ENCODE peak calls at places on chromosome 10, in seven cellular contexts. One of them, this sample, is unnamed. For H3K36me3, the result is how much of the 10 kb centered on the place peaks cover.

GRCh38 chr10:133292919-133293809 is 15.5 kb downstream of the TUBGCP2 start:
- DNase-seq in HCT116: no peak
- DNase-seq in ovary: no peak
- DNase-seq in naive thymus-derived CD4-positive, alpha-beta T cell: no peak
- DNase-seq in stomach: no peak
- DNase-seq in small intestine: no peak
- DNase-seq in CD8-positive, alpha-beta T cell: no peak
- DNase-seq in this sample: no peak

GRCh38 chr10:121158988-121159579 is 307.9 kb downstream of the WDR11 start:
- DNase-seq in ovary: no peak
- DNase-seq in stomach: peak
- DNase-seq in HCT116: peak
- DNase-seq in CD8-positive, alpha-beta T cell: no peak
- DNase-seq in small intestine: peak
- DNase-seq in naive thymus-derived CD4-positive, alpha-beta T cell: no peak
- DNase-seq in this sample: no peak

GRCh38 chr10:4512557-4513286 is 313.3 kb upstream of the AKR1E2 start:
- DNase-seq in naive thymus-derived CD4-positive, alpha-beta T cell: no peak
- DNase-seq in HCT116: peak
- DNase-seq in CD8-positive, alpha-beta T cell: no peak
- DNase-seq in ovary: no peak
- DNase-seq in small intestine: peak
- DNase-seq in stomach: peak
- DNase-seq in this sample: peak

GRCh38 chr10:114856544-114857287 is 35.1 kb downstream of the FHIP2A start:
- DNase-seq in stomach: no peak
- DNase-seq in small intestine: no peak
- DNase-seq in CD8-positive, alpha-beta T cell: no peak
- DNase-seq in ovary: no peak
- DNase-seq in HCT116: no peak
- DNase-seq in naive thymus-derived CD4-positive, alpha-beta T cell: no peak
- DNase-seq in this sample: no peak

GRCh38 chr10:69955211-69955805 is 97.3 kb upstream of the MACROH2A2 start:
- DNase-seq in stomach: no peak
- DNase-seq in CD8-positive, alpha-beta T cell: no peak
- DNase-seq in small intestine: no peak
- DNase-seq in HCT116: no peak
- DNase-seq in naive thymus-derived CD4-positive, alpha-beta T cell: no peak
- DNase-seq in ovary: no peak
- DNase-seq in this sample: no peak

GRCh38 chr10:86303626-86304025 is 63.0 kb downstream of the GRID1 start:
- DNase-seq in small intestine: no peak
- DNase-seq in CD8-positive, alpha-beta T cell: no peak
- DNase-seq in stomach: peak
- DNase-seq in naive thymus-derived CD4-positive, alpha-beta T cell: no peak
- DNase-seq in ovary: no peak
- DNase-seq in HCT116: no peak
- DNase-seq in this sample: no peak

GRCh38 chr10:110993024-110993693 is 73.8 kb downstream of the SHOC2 start:
- DNase-seq in small intestine: no peak
- DNase-seq in ovary: no peak
- DNase-seq in HCT116: no peak
- DNase-seq in naive thymus-derived CD4-positive, alpha-beta T cell: peak
- DNase-seq in CD8-positive, alpha-beta T cell: no peak
- DNase-seq in stomach: no peak
- DNase-seq in this sample: no peak

GRCh38 chr10:112663181-112663879 is 216.3 kb downstream of the VTI1A start:
- DNase-seq in HCT116: peak
- DNase-seq in stomach: no peak
- DNase-seq in naive thymus-derived CD4-positive, alpha-beta T cell: no peak
- DNase-seq in ovary: no peak
- DNase-seq in small intestine: no peak
- DNase-seq in CD8-positive, alpha-beta T cell: no peak
- DNase-seq in this sample: no peak

GRCh38 chr10:3757638-3758490 is 27.1 kb downstream of the KLF6 start:
- DNase-seq in stomach: no peak
- DNase-seq in small intestine: peak
- DNase-seq in CD8-positive, alpha-beta T cell: peak
- DNase-seq in HCT116: no peak
- DNase-seq in ovary: no peak
- DNase-seq in naive thymus-derived CD4-positive, alpha-beta T cell: no peak
- DNase-seq in this sample: no peak

GRCh38 chr10:100516847-100517246 is 2.8 kb downstream of the SEC31B start:
- DNase-seq in small intestine: no peak
- DNase-seq in ovary: no peak
- DNase-seq in stomach: no peak
- DNase-seq in HCT116: no peak
- DNase-seq in CD8-positive, alpha-beta T cell: no peak
- DNase-seq in naive thymus-derived CD4-positive, alpha-beta T cell: no peak
- DNase-seq in this sample: no peak

GRCh38 chr10:35456175-35456574 is 119.9 kb downstream of the CCNY start:
- DNase-seq in stomach: no peak
- DNase-seq in ovary: no peak
- DNase-seq in CD8-positive, alpha-beta T cell: no peak
- DNase-seq in small intestine: no peak
- DNase-seq in naive thymus-derived CD4-positive, alpha-beta T cell: no peak
- DNase-seq in HCT116: no peak
- DNase-seq in this sample: no peak

GRCh38 chr10:79136227-79137005 is 67.7 kb downstream of the ZMIZ1 start:
- DNase-seq in HCT116: no peak
- DNase-seq in small intestine: no peak
- DNase-seq in stomach: no peak
- DNase-seq in ovary: no peak
- DNase-seq in CD8-positive, alpha-beta T cell: no peak
- DNase-seq in naive thymus-derived CD4-positive, alpha-beta T cell: no peak
- DNase-seq in this sample: no peak

GRCh38 chr10:30055094-30055701 is 4.2 kb downstream of the JCAD start:
- DNase-seq in ovary: no peak
- DNase-seq in small intestine: no peak
- DNase-seq in naive thymus-derived CD4-positive, alpha-beta T cell: no peak
- DNase-seq in HCT116: no peak
- DNase-seq in CD8-positive, alpha-beta T cell: no peak
- DNase-seq in stomach: no peak
- DNase-seq in this sample: peak

GRCh38 chr10:107341281-107341680 is 176.8 kb upstream of the SORCS1 start:
- DNase-seq in naive thymus-derived CD4-positive, alpha-beta T cell: no peak
- DNase-seq in CD8-positive, alpha-beta T cell: no peak
- DNase-seq in stomach: no peak
- DNase-seq in HCT116: no peak
- DNase-seq in small intestine: no peak
- DNase-seq in ovary: no peak
- DNase-seq in this sample: no peak

GRCh38 chr10:22042557-22043326 is 39.2 kb upstream of the DNAJC1 start:
- DNase-seq in HCT116: peak
- DNase-seq in CD8-positive, alpha-beta T cell: no peak
- DNase-seq in small intestine: no peak
- DNase-seq in naive thymus-derived CD4-positive, alpha-beta T cell: no peak
- DNase-seq in stomach: no peak
- DNase-seq in ovary: no peak
- DNase-seq in this sample: no peak

GRCh38 chr10:74539317-74539716 is 287.1 kb upstream of the KAT6B start:
- DNase-seq in HCT116: no peak
- DNase-seq in ovary: no peak
- DNase-seq in naive thymus-derived CD4-positive, alpha-beta T cell: no peak
- DNase-seq in CD8-positive, alpha-beta T cell: no peak
- DNase-seq in small intestine: no peak
- DNase-seq in stomach: no peak
- DNase-seq in this sample: no peak

GRCh38 chr10:7239312-7239985 is 171.4 kb downstream of the SFMBT2 start:
- DNase-seq in HCT116: no peak
- DNase-seq in stomach: no peak
- DNase-seq in naive thymus-derived CD4-positive, alpha-beta T cell: no peak
- DNase-seq in small intestine: peak
- DNase-seq in CD8-positive, alpha-beta T cell: no peak
- DNase-seq in ovary: no peak
- DNase-seq in this sample: no peak

GRCh38 chr10:6068422-6068821 is 6.3 kb upstream of the IL2RA start:
- DNase-seq in ovary: no peak
- DNase-seq in naive thymus-derived CD4-positive, alpha-beta T cell: peak
- DNase-seq in stomach: peak
- DNase-seq in HCT116: no peak
- DNase-seq in small intestine: no peak
- DNase-seq in CD8-positive, alpha-beta T cell: peak
- DNase-seq in this sample: no peak

GRCh38 chr10:101319241-101319915 is 34.6 kb upstream of the BTRC start:
- DNase-seq in ovary: no peak
- DNase-seq in CD8-positive, alpha-beta T cell: no peak
- DNase-seq in naive thymus-derived CD4-positive, alpha-beta T cell: no peak
- DNase-seq in stomach: no peak
- DNase-seq in small intestine: no peak
- DNase-seq in HCT116: no peak
- DNase-seq in this sample: no peak

DNA sequence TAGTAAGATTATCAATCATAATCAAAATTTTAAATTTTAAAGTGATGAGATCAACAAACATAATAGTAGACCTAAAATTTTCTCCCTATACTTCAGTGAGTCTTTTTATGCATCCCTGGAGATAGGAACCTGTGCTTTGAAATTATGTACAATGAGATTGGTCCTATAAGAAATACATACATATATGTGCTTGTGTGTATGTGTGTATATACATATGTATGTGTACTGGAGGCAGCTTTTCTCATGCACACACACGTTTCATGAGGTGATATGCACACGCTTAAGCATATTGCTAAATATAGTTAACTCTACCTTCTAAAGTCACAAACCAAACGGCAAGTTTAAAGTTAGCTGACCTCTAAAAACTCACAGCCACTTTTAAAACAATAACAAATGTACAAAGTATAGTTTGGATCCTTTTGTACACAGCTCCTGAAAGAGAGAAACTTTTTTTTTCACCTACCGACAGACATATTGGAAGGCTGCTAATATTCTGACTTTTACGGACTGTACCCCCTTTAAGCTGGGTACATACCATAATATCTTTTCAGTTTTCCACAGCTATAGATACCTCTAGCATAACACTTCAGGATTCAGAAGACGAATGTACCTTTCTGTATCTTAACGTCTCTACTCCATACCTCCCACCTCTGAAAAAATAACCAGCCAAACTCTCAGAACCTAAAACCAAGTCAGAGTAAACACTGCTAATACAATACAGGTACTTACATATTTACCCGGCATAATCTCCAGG is 3.3 kb downstream of the ITGB1 start:
- DNase-seq in stomach: no peak
- DNase-seq in HCT116: no peak
- DNase-seq in CD8-positive, alpha-beta T cell: no peak
- DNase-seq in small intestine: no peak
- DNase-seq in ovary: no peak
- DNase-seq in naive thymus-derived CD4-positive, alpha-beta T cell: no peak
- DNase-seq in this sample: no peak
- H3K4me3 ChIP-seq in stomach: peak
- H3K4me3 ChIP-seq in HCT116: no peak
- H3K4me3 ChIP-seq in CD8-positive, alpha-beta T cell: no peak
- H3K4me3 ChIP-seq in small intestine: peak
- H3K4me3 ChIP-seq in ovary: peak
- H3K4me3 ChIP-seq in naive thymus-derived CD4-positive, alpha-beta T cell: peak
- H3K4me3 ChIP-seq in this sample: no peak

GRCh38 chr10:119970107-119970506 is 77.6 kb downstream of the SEC23IP start:
- DNase-seq in stomach: no peak
- DNase-seq in ovary: no peak
- DNase-seq in HCT116: no peak
- DNase-seq in CD8-positive, alpha-beta T cell: no peak
- DNase-seq in small intestine: no peak
- DNase-seq in naive thymus-derived CD4-positive, alpha-beta T cell: no peak
- DNase-seq in this sample: no peak
- H3K36me3 ChIP-seq in stomach: under half
- H3K36me3 ChIP-seq in ovary: under half
- H3K36me3 ChIP-seq in HCT116: under half
- H3K36me3 ChIP-seq in CD8-positive, alpha-beta T cell: under half
- H3K36me3 ChIP-seq in small intestine: under half
- H3K36me3 ChIP-seq in naive thymus-derived CD4-positive, alpha-beta T cell: under half
- H3K36me3 ChIP-seq in this sample: under half

GRCh38 chr10:17075975-17076374 is 53.6 kb downstream of the CUBN start:
- DNase-seq in CD8-positive, alpha-beta T cell: no peak
- DNase-seq in small intestine: no peak
- DNase-seq in stomach: no peak
- DNase-seq in naive thymus-derived CD4-positive, alpha-beta T cell: no peak
- DNase-seq in ovary: no peak
- DNase-seq in HCT116: no peak
- DNase-seq in this sample: no peak

GRCh38 chr10:17075510-17075909 is 54.1 kb downstream of the CUBN start:
- DNase-seq in small intestine: no peak
- DNase-seq in naive thymus-derived CD4-positive, alpha-beta T cell: no peak
- DNase-seq in ovary: no peak
- DNase-seq in CD8-positive, alpha-beta T cell: no peak
- DNase-seq in stomach: no peak
- DNase-seq in HCT116: no peak
- DNase-seq in this sample: no peak

GRCh38 chr10:17077905-17078289 is 51.7 kb downstream of the CUBN start:
- DNase-seq in HCT116: no peak
- DNase-seq in stomach: no peak
- DNase-seq in naive thymus-derived CD4-positive, alpha-beta T cell: no peak
- DNase-seq in small intestine: no peak
- DNase-seq in CD8-positive, alpha-beta T cell: no peak
- DNase-seq in ovary: no peak
- DNase-seq in this sample: no peak

GRCh38 chr10:17077251-17077904 is 52.2 kb downstream of the CUBN start:
- DNase-seq in ovary: no peak
- DNase-seq in small intestine: no peak
- DNase-seq in CD8-positive, alpha-beta T cell: no peak
- DNase-seq in naive thymus-derived CD4-positive, alpha-beta T cell: no peak
- DNase-seq in HCT116: no peak
- DNase-seq in stomach: no peak
- DNase-seq in this sample: no peak

DNA sequence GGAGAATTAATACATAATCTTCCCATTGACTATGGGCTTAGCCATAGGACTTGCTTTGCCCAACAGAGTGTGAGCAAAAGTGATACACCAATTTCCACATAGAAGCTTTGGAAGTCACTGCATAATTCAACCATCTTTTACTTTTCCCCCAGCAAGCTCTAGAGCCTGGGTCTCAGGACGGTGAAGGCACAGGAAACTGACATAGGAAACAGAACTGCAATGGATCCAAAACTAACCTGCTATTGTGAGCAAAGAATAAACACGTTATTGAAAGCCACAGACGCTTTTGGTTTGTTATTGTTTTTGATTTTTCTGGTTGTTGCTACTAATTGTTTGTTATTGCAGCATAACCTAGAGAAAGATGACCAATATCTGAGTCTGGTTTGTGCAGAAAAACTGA is 53.0 kb downstream of the CUBN start:
- DNase-seq in stomach: no peak
- DNase-seq in naive thymus-derived CD4-positive, alpha-beta T cell: no peak
- DNase-seq in ovary: no peak
- DNase-seq in small intestine: no peak
- DNase-seq in HCT116: no peak
- DNase-seq in CD8-positive, alpha-beta T cell: no peak
- DNase-seq in this sample: no peak
- H3K4me3 ChIP-seq in stomach: no peak
- H3K4me3 ChIP-seq in naive thymus-derived CD4-positive, alpha-beta T cell: no peak
- H3K4me3 ChIP-seq in ovary: no peak
- H3K4me3 ChIP-seq in small intestine: no peak
- H3K4me3 ChIP-seq in HCT116: no peak
- H3K4me3 ChIP-seq in CD8-positive, alpha-beta T cell: no peak
- H3K4me3 ChIP-seq in this sample: no peak

DNA sequence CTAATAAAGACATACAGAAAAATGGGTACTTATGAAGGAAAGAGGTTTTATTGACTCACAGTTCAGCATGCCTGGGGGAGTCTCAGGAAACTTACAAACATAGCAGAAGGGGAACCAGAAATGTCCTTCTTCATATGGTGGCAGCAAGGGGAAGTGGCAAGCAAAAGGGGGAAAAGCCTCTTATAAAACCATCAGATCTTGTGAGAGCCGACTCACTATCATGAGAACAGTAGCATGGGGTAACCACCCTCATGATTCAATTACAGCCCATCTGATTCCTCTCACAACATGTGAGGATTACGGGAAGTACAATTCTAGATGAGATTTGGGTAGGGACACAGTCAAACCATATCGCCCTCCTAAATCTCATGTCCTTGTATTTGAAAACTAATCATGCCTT is 1305.4 kb upstream of the SORCS1 start:
- DNase-seq in ovary: no peak
- DNase-seq in small intestine: no peak
- DNase-seq in stomach: no peak
- DNase-seq in CD8-positive, alpha-beta T cell: no peak
- DNase-seq in HCT116: no peak
- DNase-seq in naive thymus-derived CD4-positive, alpha-beta T cell: no peak
- DNase-seq in this sample: no peak
- H3K36me3 ChIP-seq in ovary: under half
- H3K36me3 ChIP-seq in small intestine: under half
- H3K36me3 ChIP-seq in stomach: under half
- H3K36me3 ChIP-seq in CD8-positive, alpha-beta T cell: under half
- H3K36me3 ChIP-seq in HCT116: under half
- H3K36me3 ChIP-seq in naive thymus-derived CD4-positive, alpha-beta T cell: under half
- H3K36me3 ChIP-seq in this sample: under half